ENCODE peak calls at places on chromosomes 7 and 10, in nine cellular contexts. D is hepatocyte, R is brain microvascular endothelial cell, O is adipocyte, M is SJSA1, Q is trophoblast cell, A is cardiac muscle cell, J is lower lobe of right lung, T is psoas muscle. N is an unnamed sample. For H3K36me3, the result is how much of the 10 kb centered on the place peaks cover.

GRCh38 chr7:94655562-94655883 is 410 bp downstream of the SGCE start:
- DNase-seq in D (peak), R (no peak), O (peak), M (peak), Q (no peak), A (peak), J (no peak), T (no peak), N (no peak)

GRCh38 chr7:57505176-57505575 is 55.2 kb downstream of the ZNF716 start:
- DNase-seq in D (no peak), R (no peak), O (no peak), M (no peak), Q (no peak), A (no peak), J (no peak), T (no peak), N (no peak)

GRCh38 chr7:55239406-55239805 is 125.7 kb upstream of the LANCL2 start:
- DNase-seq in D (no peak), R (no peak), O (no peak), M (no peak), Q (no peak), A (no peak), J (no peak), T (no peak), N (no peak)

GRCh38 chr10:84543948-84544347 is 215.6 kb downstream of the CCSER2 start:
- DNase-seq in D (no peak), R (peak), O (no peak), M (no peak), Q (peak), A (no peak), J (no peak), T (no peak), N (no peak)

GRCh38 chr10:132417957-132418441 is 21.0 kb downstream of the PWWP2B start:
- DNase-seq in D (peak), R (no peak), O (no peak), M (no peak), Q (no peak), A (peak), J (peak), T (no peak), N (no peak)

GRCh38 chr10:33377658-33378025 is 43.2 kb upstream of the NRP1 start:
- DNase-seq in D (no peak), R (peak), O (peak), M (no peak), Q (no peak), A (peak), J (no peak), T (no peak), N (no peak)

GRCh38 chr7:24462984-24463383 is 110.3 kb upstream of the PALS2 start:
- DNase-seq in D (no peak), R (no peak), O (no peak), M (no peak), Q (no peak), A (no peak), J (no peak), T (no peak), N (no peak)

GRCh38 chr10:60606343-60607080 is 171.8 kb upstream of the CDK1 start:
- DNase-seq in D (peak), R (peak), O (peak), M (no peak), Q (peak), A (peak), J (no peak), T (no peak), N (no peak)

GRCh38 chr10:77983384-77984341 is 45.7 kb downstream of the POLR3A start:
- DNase-seq in D (no peak), R (peak), O (peak), M (no peak), Q (no peak), A (peak), J (no peak), T (no peak), N (no peak)

GRCh38 chr10:77979221-77979620 is 50.1 kb downstream of the POLR3A start:
- DNase-seq in D (no peak), R (no peak), O (no peak), M (no peak), Q (no peak), A (no peak), J (no peak), T (no peak), N (no peak)

GRCh38 chr10:77984986-77985385 is 44.3 kb downstream of the POLR3A start:
- DNase-seq in D (no peak), R (no peak), O (no peak), M (no peak), Q (no peak), A (no peak), J (no peak), T (no peak), N (no peak)

GRCh38 chr10:77977975-77978759 is 51.1 kb downstream of the POLR3A start:
- DNase-seq in D (no peak), R (no peak), O (no peak), M (no peak), Q (no peak), A (no peak), J (no peak), T (no peak), N (no peak)

GRCh38 chr10:77981281-77981680 is 48.0 kb downstream of the POLR3A start:
- DNase-seq in D (no peak), R (no peak), O (no peak), M (no peak), Q (no peak), A (no peak), J (no peak), T (no peak), N (no peak)
- H3K36me3 ChIP-seq in D (under half), R (half or more), O (half or more), M (half or more), Q (under half), A (half or more), J (half or more), T (under half), N (under half)

GRCh38 chr7:158743219-158743618 is 38.6 kb upstream of the NCAPG2 start:
- DNase-seq in D (no peak), R (no peak), O (no peak), M (peak), Q (no peak), A (no peak), J (no peak), T (no peak), N (no peak)
- H3K36me3 ChIP-seq in D (under half), R (half or more), O (half or more), M (under half), Q (half or more), A (under half), J (half or more), T (under half), N (under half)

GRCh38 chr10:86346794-86347665 is 19.6 kb downstream of the GRID1 start:
- DNase-seq in D (no peak), R (no peak), O (no peak), M (no peak), Q (no peak), A (no peak), J (peak), T (no peak), N (no peak)
- H3K36me3 ChIP-seq in D (under half), R (under half), O (under half), M (under half), Q (under half), A (under half), J (under half), T (under half), N (under half)

GRCh38 chr7:151121380-151122170 is 35.3 kb downstream of the AGAP3 start:
- DNase-seq in D (no peak), R (no peak), O (no peak), M (no peak), Q (no peak), A (no peak), J (no peak), T (no peak), N (no peak)
- H3K36me3 ChIP-seq in D (under half), R (under half), O (half or more), M (half or more), Q (half or more), A (under half), J (half or more), T (under half), N (under half)

DNA sequence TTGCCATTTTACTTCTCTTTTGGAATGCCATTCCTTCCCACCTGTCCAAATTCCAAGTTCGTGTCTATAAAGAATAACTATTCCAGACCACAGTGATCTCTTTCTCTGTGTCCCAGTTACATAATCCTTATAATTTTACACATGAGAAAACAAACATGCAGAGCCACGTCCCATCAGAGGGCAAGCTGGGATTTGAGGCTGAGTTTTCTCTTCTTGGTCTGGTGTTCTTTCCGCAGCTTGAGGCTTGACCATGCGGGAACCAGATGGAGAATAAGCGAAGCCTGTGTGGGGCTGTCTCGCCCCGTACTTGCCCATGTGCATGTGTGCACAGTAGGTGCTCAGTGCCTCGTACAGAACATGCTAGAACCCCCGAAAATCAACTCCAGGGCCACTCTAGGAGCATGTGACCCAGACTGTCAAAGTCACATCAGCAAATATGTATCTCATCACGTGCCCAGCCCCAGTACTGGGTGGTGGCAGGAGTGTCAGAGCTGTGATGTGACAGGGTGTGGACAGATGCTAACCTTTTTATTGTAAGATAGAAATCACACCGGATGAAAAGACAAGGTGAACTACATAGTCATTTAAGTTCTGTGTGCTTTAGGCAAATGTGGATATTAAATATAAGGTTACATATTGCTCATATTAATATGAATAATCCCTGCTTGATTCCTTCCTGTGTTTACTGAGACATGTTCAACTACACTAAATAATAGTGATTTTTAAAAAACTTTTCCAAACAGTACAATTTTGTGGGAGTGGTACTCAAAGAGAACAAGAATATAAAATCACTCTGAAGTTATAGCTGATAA is 3.2 kb downstream of the INSIG1 start:
- DNase-seq in D (no peak), R (no peak), O (no peak), M (no peak), Q (no peak), A (no peak), J (no peak), T (no peak), N (no peak)
- H3K36me3 ChIP-seq in D (under half), R (under half), O (half or more), M (under half), Q (under half), A (under half), J (under half), T (under half), N (under half)

N was measured in iPS DF 6.9.